ENCODE peak calls at places on chromosome 4, in four cellular contexts. Q is H1, C is SK-N-SH, P is K562. N is an unnamed sample.

GRCh38 chr4:114378306-114378903 is 220.2 kb upstream of the UGT8 start:
- DNase-seq in Q (no peak), C (peak; percentile 32), P (no peak), N (no peak)

GRCh38 chr4:67581208-67581857 is 22.8 kb downstream of the STAP1 start:
- DNase-seq in Q (no peak), C (no peak), P (no peak), N (no peak)

GRCh38 chr4:142801966-142802365 is 44.1 kb downstream of the INPP4B start:
- DNase-seq in Q (no peak), C (no peak), P (no peak), N (no peak)

GRCh38 chr4:112083587-112084347 is 61.5 kb upstream of the FAM241A start:
- DNase-seq in Q (no peak), C (no peak), P (no peak), N (no peak)

GRCh38 chr4:92994727-92995126 is 691.0 kb downstream of the GRID2 start:
- DNase-seq in Q (no peak), C (no peak), P (no peak), N (no peak)

GRCh38 chr4:174663254-174663653 is 141.0 kb upstream of the HPGD start:
- DNase-seq in Q (no peak), C (no peak), P (no peak), N (no peak)

GRCh38 chr4:113976937-113977855 is 2.3 kb downstream of the ARSJ start:
- DNase-seq in Q (no peak), C (no peak), P (no peak), N (no peak)

GRCh38 chr4:77600521-77601451 is 4.8 kb upstream of the CXCL13 start:
- DNase-seq in Q (no peak), C (peak; percentile 38), P (peak; percentile 58), N (no peak)

GRCh38 chr4:103150677-103151076 is 47.5 kb downstream of the CENPE start:
- DNase-seq in Q (no peak), C (no peak), P (no peak), N (no peak)

GRCh38 chr4:25862411-25863346 is at the start of gene SEL1L3:
- DNase-seq in Q (peak; percentile 23), C (peak; percentile 84), P (peak; percentile 93), N (no peak)

GRCh38 chr4:57876934-57877554 is 766.9 kb upstream of the IGFBP7 start:
- DNase-seq in Q (no peak), C (no peak), P (no peak), N (no peak)

GRCh38 chr4:185902654-185903053 is 90.7 kb upstream of the SORBS2 start:
- DNase-seq in Q (no peak), C (no peak), P (no peak), N (no peak)

GRCh38 chr4:70443329-70443728 is 28.7 kb upstream of the MUC7 start:
- DNase-seq in Q (no peak), C (no peak), P (no peak), N (no peak)

GRCh38 chr4:38387348-38387747 is 276.7 kb upstream of the KLF3 start:
- DNase-seq in Q (no peak), C (peak; percentile 23), P (no peak), N (no peak)

GRCh38 chr4:76984127-76984526 is 34.6 kb downstream of the SEPTIN11 start:
- DNase-seq in Q (no peak), C (peak; percentile 39), P (peak; percentile 17), N (peak; percentile 40)

GRCh38 chr4:48962636-48963035 is 23.4 kb upstream of the CWH43 start:
- DNase-seq in Q (no peak), C (no peak), P (no peak), N (no peak)

GRCh38 chr4:11440481-11441181 is 11.9 kb upstream of the HS3ST1 start:
- DNase-seq in Q (no peak), C (no peak), P (no peak), N (no peak)

GRCh38 chr4:7193040-7193958 is 961 bp downstream of the SORCS2 start:
- DNase-seq in Q (no peak), C (peak; percentile 68), P (no peak), N (no peak)

GRCh38 chr4:41718907-41719306 is 29.6 kb downstream of the PHOX2B start:
- DNase-seq in Q (no peak), C (no peak), P (no peak), N (no peak)

GRCh38 chr4:159480826-159481225 is 377.9 kb downstream of the RAPGEF2 start:
- DNase-seq in Q (no peak), C (no peak), P (no peak), N (no peak)

GRCh38 chr4:39256436-39256835 is 74.1 kb downstream of the WDR19 start:
- DNase-seq in Q (no peak), C (no peak), P (no peak), N (no peak)

GRCh38 chr4:24598025-24598424 is 13.7 kb upstream of the DHX15 start:
- DNase-seq in Q (no peak), C (no peak), P (no peak), N (no peak)

GRCh38 chr4:91631335-91631734 is 672.4 kb upstream of the GRID2 start:
- DNase-seq in Q (no peak), C (no peak), P (no peak), N (no peak)

GRCh38 chr4:176360446-176360845 is 40.7 kb downstream of the SPCS3 start:
- DNase-seq in Q (no peak), C (no peak), P (no peak), N (no peak)

GRCh38 chr4:52510939-52511583 is 148.0 kb downstream of the USP46 start:
- DNase-seq in Q (no peak), C (no peak), P (no peak), N (no peak)

GRCh38 chr4:7890635-7891393 is 48.8 kb downstream of the AFAP1 start:
- DNase-seq in Q (no peak), C (no peak), P (no peak), N (no peak)

GRCh38 chr4:95289028-95289634 is 259.6 kb downstream of the UNC5C start:
- DNase-seq in Q (no peak), C (no peak), P (peak; percentile 58), N (no peak)

GRCh38 chr4:26787461-26788340 is 72.9 kb upstream of the STIM2 start:
- DNase-seq in Q (peak; percentile 64), C (no peak), P (peak; percentile 26), N (no peak)

GRCh38 chr4:70365479-70365878 is 4.9 kb downstream of the SMR3A start:
- DNase-seq in Q (no peak), C (no peak), P (no peak), N (no peak)

GRCh38 chr4:6746721-6747689 is 31.0 kb downstream of the BLOC1S4 start:
- DNase-seq in Q (no peak), C (no peak), P (no peak), N (no peak)

GRCh38 chr4:23171971-23172370 is 479.2 kb downstream of the GBA3 start:
- DNase-seq in Q (no peak), C (no peak), P (no peak), N (no peak)

GRCh38 chr4:11263208-11263607 is 165.5 kb downstream of the HS3ST1 start:
- DNase-seq in Q (no peak), C (no peak), P (no peak), N (no peak)

GRCh38 chr4:38601244-38601915 is 62.6 kb upstream of the KLF3 start:
- DNase-seq in Q (no peak), C (no peak), P (no peak), N (no peak)

GRCh38 chr4:54660591-54660990 is 2.8 kb downstream of the KIT start:
- DNase-seq in Q (no peak), C (no peak), P (no peak), N (no peak)

GRCh38 chr4:122379239-122379638 is 428 bp downstream of the ADAD1 start:
- DNase-seq in Q (no peak), C (peak; percentile 6), P (no peak), N (no peak)

GRCh38 chr4:20528508-20528907 is 171.8 kb upstream of the PACRGL start:
- DNase-seq in Q (no peak), C (no peak), P (no peak), N (no peak)

GRCh38 chr4:172845281-172845680 is 323.3 kb upstream of the GALNT7 start:
- DNase-seq in Q (no peak), C (no peak), P (no peak), N (no peak)

DNA sequence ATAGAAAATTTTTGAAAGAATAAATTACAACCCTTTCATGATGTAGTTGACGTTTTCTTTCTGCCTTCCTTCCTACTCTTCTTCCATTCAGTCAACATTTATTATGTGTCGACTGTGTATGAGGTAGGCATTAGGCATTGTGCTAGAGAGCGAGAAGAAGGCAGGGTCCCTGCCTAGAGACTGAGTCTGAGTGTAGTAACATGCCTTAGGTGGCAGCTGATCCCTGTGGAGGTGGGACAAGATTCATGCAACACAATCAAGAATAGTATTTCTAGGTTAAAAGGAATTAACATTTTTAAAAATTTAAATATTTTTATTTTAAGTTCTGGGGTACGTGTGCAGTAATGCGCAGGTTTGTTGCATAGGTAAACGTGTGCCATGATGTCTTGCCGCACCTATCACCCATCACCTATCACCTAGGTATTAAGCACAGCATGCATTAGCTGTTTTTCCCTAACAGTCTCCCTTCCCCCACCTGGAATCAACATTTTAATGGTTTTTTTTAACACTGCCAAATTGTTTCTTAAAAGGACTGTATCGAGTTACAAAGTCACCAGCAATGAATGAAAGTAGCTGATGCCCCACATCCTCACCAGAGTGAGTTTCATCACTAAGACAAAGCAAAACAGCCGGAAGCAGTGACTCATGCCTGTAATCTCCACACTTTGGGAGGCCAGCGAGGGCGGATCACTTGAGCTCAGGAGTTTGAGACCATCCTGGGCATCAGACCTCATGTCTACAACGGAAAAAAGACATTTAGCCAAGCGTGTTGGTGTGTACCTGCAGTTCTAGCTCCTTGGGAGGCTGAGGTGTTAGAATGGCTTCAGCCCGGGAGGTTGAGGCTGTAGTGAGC is 84.0 kb downstream of the WWC2 start:
- DNase-seq in Q (peak; percentile 89), C (no peak), P (no peak), N (no peak)
- TF ChIP-seq NRF1 in Q (no peak), C (no peak), P (peak; percentile 10), N (no peak)

GRCh38 chr4:155809835-155810234 is 51.0 kb downstream of the GUCY1B1 start:
- DNase-seq in Q (no peak), C (peak; percentile 41), P (peak; percentile 10), N (peak; percentile 55)
- TF ChIP-seq USF2 in Q (no peak), C (no peak), P (no peak), N (no peak)

DNA sequence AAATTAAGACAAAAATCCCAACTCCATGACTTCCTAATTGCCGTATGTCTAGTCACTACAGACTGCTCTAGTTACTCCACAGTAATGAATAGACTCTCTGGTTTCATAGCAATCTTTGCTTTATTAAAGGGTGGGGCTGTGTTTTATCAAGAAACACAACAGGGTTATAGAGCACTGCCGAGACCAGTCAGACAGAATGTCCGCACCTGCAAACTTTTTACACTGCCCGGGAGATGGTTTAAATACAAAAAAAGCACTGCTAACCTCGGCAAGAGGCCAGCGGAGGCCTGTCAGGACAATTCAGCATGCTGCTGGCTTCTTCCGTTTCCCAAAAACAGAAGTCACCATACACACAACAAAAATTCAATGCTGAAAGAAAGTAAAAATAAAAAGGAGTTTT is 67.4 kb downstream of the IRF2 start:
- DNase-seq in Q (no peak), C (no peak), P (no peak), N (no peak)
- TF ChIP-seq NRF1 in Q (no peak), C (no peak), P (no peak), N (no peak)

GRCh38 chr4:15961778-15962510 is 1.0 kb downstream of the FGFBP2 start:
- DNase-seq in Q (no peak), C (no peak), P (no peak), N (no peak)

GRCh38 chr4:15965325-15965724 is 2.4 kb upstream of the FGFBP2 start:
- DNase-seq in Q (no peak), C (no peak), P (no peak), N (no peak)

GRCh38 chr4:15964159-15964558 is 1.2 kb upstream of the FGFBP2 start:
- DNase-seq in Q (no peak), C (no peak), P (no peak), N (no peak)

GRCh38 chr4:15963568-15963967 is 593 bp upstream of the FGFBP2 start:
- DNase-seq in Q (no peak), C (peak; percentile 26), P (no peak), N (no peak)

GRCh38 chr4:15963001-15963451 is at the start of gene FGFBP2:
- DNase-seq in Q (no peak), C (peak; percentile 75), P (no peak), N (no peak)
- TF ChIP-seq USF2 in Q (no peak), C (no peak), P (no peak), N (no peak)